ENCODE peak calls at places on chromosomes 5 and 9, in eight cellular contexts. G is CD8-positive, alpha-beta T cell; I is activated CD8-positive, alpha-beta memory T cell treated with anti-CD3 and anti-CD28 coated beads for 48 hours; R is M059J; E is PC-3; Y is stimulated activated CD4-positive, alpha-beta T cell treated with anti-CD3 and anti-CD28 coated beads, Interleukin-12 subunit alpha, Interleukin-12 subunit beta, amount 100 ng/mL, for 4 hours; K is NCI-H226; D is amygdala. O is an unnamed sample.

GRCh38 chr9:30089428-30089827 is 2295.0 kb upstream of the ACO1 start:
- DNase-seq in G (no peak), I (no peak), R (no peak), E (no peak), Y (no peak), K (no peak), D (no peak), O (no peak)

GRCh38 chr5:134226441-134227192 is 744 bp upstream of the PPP2CA start:
- DNase-seq in G (no peak), I (no peak), R (no peak), E (no peak), Y (no peak), K (no peak), D (no peak), O (no peak)

GRCh38 chr9:71285191-71285656 is 163.8 kb upstream of the TRPM3 start:
- DNase-seq in G (peak), I (no peak), R (peak), E (peak), Y (peak), K (peak), D (peak), O (peak)

GRCh38 chr9:14441976-14442651 is 128.2 kb upstream of the NFIB start:
- DNase-seq in G (no peak), I (no peak), R (no peak), E (peak), Y (no peak), K (no peak), D (no peak), O (no peak)

GRCh38 chr9:88578486-88579362 is 43.7 kb downstream of the NXNL2 start:
- DNase-seq in G (peak), I (peak), R (peak), E (peak), Y (peak), K (peak), D (no peak), O (peak)

GRCh38 chr5:135033026-135033861 is 784 bp downstream of the PITX1 start:
- DNase-seq in G (no peak), I (no peak), R (peak), E (peak), Y (no peak), K (no peak), D (no peak), O (no peak)

GRCh38 chr5:148849461-148849860 is 23.1 kb downstream of the ADRB2 start:
- DNase-seq in G (no peak), I (no peak), R (no peak), E (no peak), Y (no peak), K (no peak), D (no peak), O (no peak)

GRCh38 chr5:160469156-160470144 is 47.8 kb downstream of the PTTG1 start:
- DNase-seq in G (no peak), I (no peak), R (peak), E (no peak), Y (no peak), K (peak), D (no peak), O (no peak)

GRCh38 chr5:52783226-52783959 is 4.3 kb upstream of the ITGA1 start:
- DNase-seq in G (no peak), I (no peak), R (peak), E (peak), Y (no peak), K (peak), D (no peak), O (no peak)

GRCh38 chr9:105072476-105072875 is 144.5 kb upstream of the ABCA1 start:
- DNase-seq in G (no peak), I (no peak), R (no peak), E (no peak), Y (no peak), K (no peak), D (no peak), O (no peak)

GRCh38 chr9:84153885-84154284 is 173.3 kb downstream of the RMI1 start:
- DNase-seq in G (no peak), I (no peak), R (peak), E (peak), Y (no peak), K (peak), D (no peak), O (no peak)

GRCh38 chr9:94870793-94871558 is 144.5 kb downstream of the AOPEP start:
- DNase-seq in G (peak), I (no peak), R (peak), E (peak), Y (no peak), K (peak), D (no peak), O (no peak)

GRCh38 chr9:4382722-4383317 is 83.0 kb upstream of the GLIS3 start:
- DNase-seq in G (no peak), I (no peak), R (peak), E (peak), Y (no peak), K (no peak), D (no peak), O (no peak)

GRCh38 chr5:69083412-69083811 is 10.4 kb upstream of the SLC30A5 start:
- DNase-seq in G (no peak), I (no peak), R (peak), E (peak), Y (no peak), K (peak), D (no peak), O (peak)

GRCh38 chr5:83066548-83067110 is 10.6 kb downstream of the TMEM167A start:
- DNase-seq in G (no peak), I (no peak), R (no peak), E (no peak), Y (no peak), K (no peak), D (no peak), O (no peak)

GRCh38 chr9:92725726-92726125 is 38.9 kb downstream of the BICD2 start:
- DNase-seq in G (no peak), I (no peak), R (no peak), E (no peak), Y (no peak), K (no peak), D (no peak), O (no peak)

GRCh38 chr5:71576241-71576640 is 10.9 kb upstream of the MCCC2 start:
- DNase-seq in G (no peak), I (no peak), R (peak), E (no peak), Y (no peak), K (no peak), D (no peak), O (no peak)

GRCh38 chr5:122424211-122424610 is 112.2 kb downstream of the SNCAIP start:
- DNase-seq in G (no peak), I (no peak), R (no peak), E (no peak), Y (no peak), K (no peak), D (no peak), O (no peak)

GRCh38 chr9:137607141-137607857 is 1.8 kb downstream of the ARRDC1 start:
- DNase-seq in G (no peak), I (no peak), R (no peak), E (peak), Y (no peak), K (no peak), D (no peak), O (no peak)

GRCh38 chr5:41822036-41822435 is 48.2 kb downstream of the OXCT1 start:
- DNase-seq in G (no peak), I (no peak), R (no peak), E (no peak), Y (no peak), K (no peak), D (no peak), O (no peak)

GRCh38 chr5:111747336-111747735 is 9.7 kb downstream of the NREP start:
- DNase-seq in G (no peak), I (no peak), R (peak), E (peak), Y (no peak), K (peak), D (no peak), O (no peak)

GRCh38 chr5:1215320-1216096 is 9.7 kb upstream of the SLC6A18 start:
- DNase-seq in G (no peak), I (no peak), R (no peak), E (no peak), Y (no peak), K (no peak), D (no peak), O (no peak)

GRCh38 chr9:123861086-123861707 is 68.7 kb downstream of the DENND1A start:
- DNase-seq in G (no peak), I (no peak), R (no peak), E (no peak), Y (no peak), K (no peak), D (no peak), O (no peak)

GRCh38 chr9:106891286-106891685 is 28.3 kb downstream of the ZNF462 start:
- DNase-seq in G (no peak), I (no peak), R (no peak), E (no peak), Y (no peak), K (no peak), D (no peak), O (no peak)

GRCh38 chr9:119391878-119392277 is 22.6 kb upstream of the BRINP1 start:
- DNase-seq in G (no peak), I (no peak), R (no peak), E (no peak), Y (no peak), K (no peak), D (no peak), O (no peak)

GRCh38 chr5:132044207-132044606 is 16.2 kb upstream of the IL3 start:
- DNase-seq in G (no peak), I (no peak), R (no peak), E (no peak), Y (no peak), K (no peak), D (no peak), O (no peak)

GRCh38 chr5:97124335-97124734 is 18.1 kb downstream of the LIX1 start:
- DNase-seq in G (no peak), I (no peak), R (no peak), E (peak), Y (no peak), K (no peak), D (no peak), O (no peak)

GRCh38 chr5:110916373-110917049 is 155.0 kb upstream of the TSLP start:
- DNase-seq in G (no peak), I (no peak), R (peak), E (peak), Y (no peak), K (peak), D (no peak), O (no peak)

GRCh38 chr9:113597390-113598241 is 134.1 kb downstream of the RGS3 start:
- DNase-seq in G (no peak), I (no peak), R (no peak), E (no peak), Y (no peak), K (no peak), D (no peak), O (no peak)

GRCh38 chr9:111900081-111900805 is 3.6 kb downstream of the UGCG start:
- DNase-seq in G (no peak), I (no peak), R (no peak), E (no peak), Y (no peak), K (no peak), D (no peak), O (no peak)

GRCh38 chr5:92460505-92460904 is 1077.4 kb upstream of the ARRDC3 start:
- DNase-seq in G (no peak), I (no peak), R (no peak), E (no peak), Y (no peak), K (no peak), D (no peak), O (no peak)

GRCh38 chr5:4196744-4197646 is 601.4 kb downstream of the IRX1 start:
- DNase-seq in G (no peak), I (no peak), R (no peak), E (no peak), Y (no peak), K (no peak), D (no peak), O (no peak)

GRCh38 chr5:600551-601541 is 11.3 kb upstream of the CEP72 start:
- DNase-seq in G (no peak), I (no peak), R (no peak), E (peak), Y (no peak), K (no peak), D (no peak), O (peak)

GRCh38 chr5:2276101-2276500 is 393.4 kb upstream of the IRX4 start:
- DNase-seq in G (no peak), I (no peak), R (no peak), E (no peak), Y (no peak), K (no peak), D (no peak), O (no peak)

GRCh38 chr5:137040641-137041340 is 458.3 kb downstream of the SPOCK1 start:
- DNase-seq in G (no peak), I (no peak), R (peak), E (no peak), Y (no peak), K (no peak), D (no peak), O (no peak)

O was measured in LNCaP clone FGC.